ENCODE peak calls at places on chromosomes 1 and 21, in nine cellular contexts. M is neural progenitor cell, E is H1, I is fibroblast of lung, V is keratinocyte, Z is HCT116, T is MM.1S, K is GM23338, L is K562. D is an unnamed sample.

GRCh38 chr1:161994153-161994814 is 29.4 kb downstream of the OLFML2B start:
- DNase-seq in M (no peak), E (no peak), I (peak; percentile 85), V (no peak), Z (no peak), T (no peak), K (no peak), L (no peak), D (no peak)

GRCh38 chr1:31714442-31715096 is 10.8 kb upstream of the COL16A1 start:
- DNase-seq in M (peak; percentile 88), E (peak; percentile 82), I (peak; percentile 78), V (peak; percentile 40), Z (no peak), T (peak; percentile 47), K (peak; percentile 83), L (peak; percentile 58), D (peak; percentile 89)

GRCh38 chr1:15836772-15837669 is 10.5 kb upstream of the SPEN start:
- DNase-seq in M (peak; percentile 25), E (peak; percentile 54), I (no peak), V (no peak), Z (no peak), T (no peak), K (peak; percentile 65), L (peak; percentile 19), D (peak; percentile 17)

GRCh38 chr1:151510957-151511635 is at the start of gene CGN:
- DNase-seq in M (peak; percentile 99), E (peak; percentile 93), I (peak; percentile 76), V (no peak), Z (no peak), T (peak; percentile 96), K (peak; percentile 98), L (peak; percentile 84), D (peak; percentile 97)

GRCh38 chr1:234961468-234962339 is 166.9 kb downstream of the TOMM20 start:
- DNase-seq in M (no peak), E (no peak), I (peak; percentile 96), V (no peak), Z (no peak), T (no peak), K (no peak), L (no peak), D (no peak)

GRCh38 chr1:185926562-185926961 is 192.4 kb downstream of the HMCN1 start:
- DNase-seq in M (no peak), E (no peak), I (no peak), V (no peak), Z (no peak), T (no peak), K (no peak), L (no peak), D (no peak)

GRCh38 chr1:29379438-29380073 is 143.2 kb downstream of the PTPRU start:
- DNase-seq in M (peak; percentile 72), E (peak; percentile 68), I (peak; percentile 33), V (no peak), Z (peak; percentile 72), T (peak; percentile 31), K (peak; percentile 89), L (peak; percentile 70), D (no peak)

GRCh38 chr1:22350987-22351756 is 100.5 kb upstream of the ZBTB40 start:
- DNase-seq in M (peak; percentile 28), E (peak; percentile 63), I (no peak), V (no peak), Z (no peak), T (no peak), K (peak; percentile 47), L (no peak), D (no peak)

GRCh38 chr1:56202743-56203142 is 376.6 kb downstream of the PLPP3 start:
- DNase-seq in M (no peak), E (no peak), I (no peak), V (no peak), Z (no peak), T (no peak), K (no peak), L (no peak), D (peak; percentile 16)

GRCh38 chr21:40067751-40068150 is 200.5 kb downstream of the PCP4 start:
- DNase-seq in M (no peak), E (no peak), I (no peak), V (no peak), Z (no peak), T (no peak), K (no peak), L (no peak), D (no peak)

GRCh38 chr1:119859647-119860046 is 36.7 kb downstream of the ADAM30 start:
- DNase-seq in M (no peak), E (no peak), I (peak; percentile 79), V (no peak), Z (peak; percentile 21), T (peak; percentile 69), K (no peak), L (peak; percentile 87), D (no peak)

GRCh38 chr1:179955731-179956130 is 1.1 kb downstream of the CEP350 start:
- DNase-seq in M (no peak), E (no peak), I (no peak), V (no peak), Z (no peak), T (no peak), K (no peak), L (no peak), D (no peak)

GRCh38 chr1:62962794-62963776 is 179.2 kb downstream of the ATG4C start:
- DNase-seq in M (peak; percentile 84), E (peak; percentile 84), I (peak; percentile 27), V (no peak), Z (peak; percentile 24), T (peak; percentile 51), K (peak; percentile 95), L (peak; percentile 54), D (peak; percentile 62)

GRCh38 chr1:159132271-159132881 is 39.0 kb upstream of the CADM3 start:
- DNase-seq in M (peak; percentile 73), E (peak; percentile 80), I (peak; percentile 30), V (no peak), Z (peak; percentile 42), T (peak; percentile 78), K (peak; percentile 77), L (peak; percentile 73), D (peak; percentile 76)

GRCh38 chr1:46300673-46301405 is 2.6 kb downstream of the LRRC41 start:
- DNase-seq in M (no peak), E (no peak), I (peak; percentile 55), V (no peak), Z (no peak), T (no peak), K (peak; percentile 7), L (no peak), D (peak; percentile 21)

GRCh38 chr1:185487030-185487429 is 170.0 kb upstream of the IVNS1ABP start:
- DNase-seq in M (no peak), E (no peak), I (no peak), V (no peak), Z (no peak), T (no peak), K (no peak), L (no peak), D (no peak)

GRCh38 chr21:41839387-41840000 is 39.6 kb downstream of the PRDM15 start:
- DNase-seq in M (no peak), E (no peak), I (no peak), V (no peak), Z (no peak), T (no peak), K (no peak), L (no peak), D (no peak)

GRCh38 chr21:41663805-41664788 is 102.8 kb downstream of the RIPK4 start:
- DNase-seq in M (peak; percentile 33), E (no peak), I (peak; percentile 27), V (no peak), Z (no peak), T (no peak), K (no peak), L (no peak), D (peak; percentile 82)

GRCh38 chr1:162631546-162632233 is 574 bp upstream of the DDR2 start:
- DNase-seq in M (no peak), E (no peak), I (peak; percentile 56), V (no peak), Z (no peak), T (no peak), K (no peak), L (peak; percentile 71), D (peak; percentile 49)

DNA sequence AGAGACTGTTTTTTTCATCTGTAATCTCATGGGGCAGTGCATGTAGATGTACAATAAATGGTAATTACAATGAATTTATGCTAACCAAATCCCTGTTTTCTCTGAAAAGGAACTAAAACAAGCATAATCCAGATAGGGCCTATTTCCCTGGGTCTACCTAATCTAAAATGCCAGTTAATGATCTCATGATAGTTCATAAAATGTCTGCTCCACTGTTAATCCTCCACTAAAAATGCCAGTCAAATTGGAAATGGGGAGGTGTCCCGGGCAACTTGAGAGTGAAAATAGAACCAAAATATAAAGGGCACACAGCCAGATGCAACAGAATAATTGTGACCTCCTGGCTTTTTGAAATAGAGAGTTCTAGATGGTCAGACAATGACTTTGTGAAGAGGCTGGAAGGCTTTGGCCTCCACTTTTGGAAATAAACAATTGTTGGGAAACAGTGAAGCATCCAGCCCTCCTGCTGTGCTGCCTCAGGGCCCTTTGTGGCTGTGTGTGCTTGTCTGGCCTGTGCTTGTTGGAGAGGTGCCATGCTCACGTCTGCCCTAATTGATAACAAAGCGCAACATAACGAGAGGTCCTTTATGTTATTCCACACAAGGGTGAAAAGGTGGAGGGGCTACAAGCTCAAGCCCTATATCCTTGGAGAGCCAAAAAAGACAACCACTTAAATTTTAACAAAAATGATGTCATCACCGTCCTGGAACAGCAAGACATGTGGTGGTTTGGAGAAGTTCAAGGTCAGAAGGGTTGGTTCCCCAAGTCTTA is 97.8 kb downstream of the ATP5PO start:
- DNase-seq in M (peak; percentile 42), E (no peak), I (peak; percentile 23), V (no peak), Z (no peak), T (no peak), K (no peak), L (peak; percentile 72), D (no peak)
- TF ChIP-seq CTCF in M (no peak), E (no peak), I (no peak), V (no peak), Z (no peak), T (no peak), K (no peak), L (no peak), D (no peak)

GRCh38 chr1:203521812-203522211 is 27.9 kb downstream of the OPTC start:
- DNase-seq in M (no peak), E (no peak), I (no peak), V (no peak), Z (no peak), T (no peak), K (no peak), L (no peak), D (no peak)
- H3K27ac ChIP-seq in M (no peak overlapping the region), E (no peak overlapping the region), I (no peak overlapping the region), V (no peak overlapping the region), Z (no peak overlapping the region), T (no peak overlapping the region), K (no peak overlapping the region), L (no peak overlapping the region), D (peak overlapping the region; percentile 89)

GRCh38 chr1:66147226-66147625 is 354.5 kb downstream of the PDE4B start:
- DNase-seq in M (no peak), E (no peak), I (no peak), V (no peak), Z (no peak), T (no peak), K (no peak), L (no peak), D (peak; percentile 55)
- TF ChIP-seq EZH2 in M (no peak), E (no peak), I (no peak), V (no peak), Z (no peak), T (no peak), K (no peak), L (no peak), D (no peak)

DNA sequence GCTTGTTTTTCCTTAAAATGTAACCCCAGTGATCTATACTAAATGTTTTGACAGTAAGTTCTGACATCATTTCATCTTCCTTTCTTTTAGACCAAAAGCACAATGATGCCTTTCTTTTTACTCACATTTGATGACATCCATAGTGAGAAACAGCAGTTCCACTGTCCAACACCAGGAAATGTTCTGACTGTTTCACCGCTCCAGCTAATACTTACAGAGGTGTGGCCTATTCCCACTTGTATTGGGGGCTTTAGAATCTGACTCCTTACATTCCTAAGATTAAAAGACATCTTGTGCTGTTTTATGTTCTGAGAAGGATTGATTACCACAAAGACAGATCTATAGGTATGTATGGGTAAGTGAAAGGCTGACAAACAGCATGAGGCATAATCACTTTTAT is 1018.2 kb upstream of the PRMT6 start:
- DNase-seq in M (no peak), E (no peak), I (no peak), V (no peak), Z (no peak), T (no peak), K (no peak), L (no peak), D (no peak)
- TF ChIP-seq CTCF in M (peak; percentile 6), E (no peak), I (no peak), V (no peak), Z (no peak), T (no peak), K (no peak), L (no peak), D (no peak)